ENCODE peak calls at places on chromosomes 1 and 21, in ten cellular contexts. One of them, this sample, is unnamed.
A peak's percentile ranks its signal among the peaks of the same experiment; 100 is the strongest.

GRCh38 chr1:200223613-200224012 is 186.2 kb downstream of the ZNF281 start:
- DNase-seq in mesendoderm: no peak
- DNase-seq in DND-41: no peak
- DNase-seq in endodermal cell: no peak
- DNase-seq in kidney: no peak
- DNase-seq in SK-N-SH: no peak
- DNase-seq in neural progenitor cell: no peak
- DNase-seq in GM23248: no peak
- DNase-seq in IMR-90: no peak
- DNase-seq in HepG2: no peak
- DNase-seq in this sample: no peak

GRCh38 chr1:31572323-31573104 is 3.8 kb upstream of the TINAGL1 start:
- DNase-seq in mesendoderm: no peak
- DNase-seq in DND-41: no peak
- DNase-seq in endodermal cell: no peak
- DNase-seq in kidney: peak; percentile 41
- DNase-seq in SK-N-SH: no peak
- DNase-seq in neural progenitor cell: no peak
- DNase-seq in GM23248: peak; percentile 72
- DNase-seq in IMR-90: peak; percentile 50
- DNase-seq in HepG2: peak; percentile 84
- DNase-seq in this sample: peak; percentile 18

GRCh38 chr1:203878422-203878821 is 17.0 kb downstream of the SNRPE start:
- DNase-seq in mesendoderm: no peak
- DNase-seq in DND-41: no peak
- DNase-seq in endodermal cell: no peak
- DNase-seq in kidney: no peak
- DNase-seq in SK-N-SH: no peak
- DNase-seq in neural progenitor cell: no peak
- DNase-seq in GM23248: no peak
- DNase-seq in IMR-90: no peak
- DNase-seq in HepG2: no peak
- DNase-seq in this sample: no peak

GRCh38 chr1:53943090-53943489 is 2.4 kb downstream of the IFT25 start:
- DNase-seq in mesendoderm: no peak
- DNase-seq in DND-41: no peak
- DNase-seq in endodermal cell: no peak
- DNase-seq in kidney: no peak
- DNase-seq in SK-N-SH: no peak
- DNase-seq in neural progenitor cell: no peak
- DNase-seq in GM23248: no peak
- DNase-seq in IMR-90: no peak
- DNase-seq in HepG2: no peak
- DNase-seq in this sample: no peak

GRCh38 chr1:21072721-21073120 is 104.0 kb downstream of the EIF4G3 start:
- DNase-seq in mesendoderm: no peak
- DNase-seq in DND-41: no peak
- DNase-seq in endodermal cell: no peak
- DNase-seq in kidney: no peak
- DNase-seq in SK-N-SH: no peak
- DNase-seq in neural progenitor cell: no peak
- DNase-seq in GM23248: peak; percentile 62
- DNase-seq in IMR-90: peak; percentile 82
- DNase-seq in HepG2: no peak
- DNase-seq in this sample: no peak

GRCh38 chr21:39434950-39435349 is 10.6 kb downstream of the LCA5L start:
- DNase-seq in mesendoderm: no peak
- DNase-seq in DND-41: no peak
- DNase-seq in endodermal cell: no peak
- DNase-seq in kidney: no peak
- DNase-seq in SK-N-SH: no peak
- DNase-seq in neural progenitor cell: no peak
- DNase-seq in GM23248: peak; percentile 57
- DNase-seq in IMR-90: peak; percentile 33
- DNase-seq in HepG2: no peak
- DNase-seq in this sample: no peak

GRCh38 chr21:38567577-38568360 is 69.5 kb upstream of the ERG start:
- DNase-seq in mesendoderm: peak; percentile 40
- DNase-seq in DND-41: no peak
- DNase-seq in endodermal cell: peak; percentile 58
- DNase-seq in kidney: no peak
- DNase-seq in SK-N-SH: peak; percentile 29
- DNase-seq in neural progenitor cell: peak; percentile 54
- DNase-seq in GM23248: peak; percentile 91
- DNase-seq in IMR-90: peak; percentile 6
- DNase-seq in HepG2: no peak
- DNase-seq in this sample: no peak

GRCh38 chr1:224082146-224082545 is 31.8 kb upstream of the FBXO28 start:
- DNase-seq in mesendoderm: peak; percentile 30
- DNase-seq in DND-41: no peak
- DNase-seq in endodermal cell: no peak
- DNase-seq in kidney: no peak
- DNase-seq in SK-N-SH: no peak
- DNase-seq in neural progenitor cell: no peak
- DNase-seq in GM23248: no peak
- DNase-seq in IMR-90: peak; percentile 12
- DNase-seq in HepG2: no peak
- DNase-seq in this sample: no peak

DNA sequence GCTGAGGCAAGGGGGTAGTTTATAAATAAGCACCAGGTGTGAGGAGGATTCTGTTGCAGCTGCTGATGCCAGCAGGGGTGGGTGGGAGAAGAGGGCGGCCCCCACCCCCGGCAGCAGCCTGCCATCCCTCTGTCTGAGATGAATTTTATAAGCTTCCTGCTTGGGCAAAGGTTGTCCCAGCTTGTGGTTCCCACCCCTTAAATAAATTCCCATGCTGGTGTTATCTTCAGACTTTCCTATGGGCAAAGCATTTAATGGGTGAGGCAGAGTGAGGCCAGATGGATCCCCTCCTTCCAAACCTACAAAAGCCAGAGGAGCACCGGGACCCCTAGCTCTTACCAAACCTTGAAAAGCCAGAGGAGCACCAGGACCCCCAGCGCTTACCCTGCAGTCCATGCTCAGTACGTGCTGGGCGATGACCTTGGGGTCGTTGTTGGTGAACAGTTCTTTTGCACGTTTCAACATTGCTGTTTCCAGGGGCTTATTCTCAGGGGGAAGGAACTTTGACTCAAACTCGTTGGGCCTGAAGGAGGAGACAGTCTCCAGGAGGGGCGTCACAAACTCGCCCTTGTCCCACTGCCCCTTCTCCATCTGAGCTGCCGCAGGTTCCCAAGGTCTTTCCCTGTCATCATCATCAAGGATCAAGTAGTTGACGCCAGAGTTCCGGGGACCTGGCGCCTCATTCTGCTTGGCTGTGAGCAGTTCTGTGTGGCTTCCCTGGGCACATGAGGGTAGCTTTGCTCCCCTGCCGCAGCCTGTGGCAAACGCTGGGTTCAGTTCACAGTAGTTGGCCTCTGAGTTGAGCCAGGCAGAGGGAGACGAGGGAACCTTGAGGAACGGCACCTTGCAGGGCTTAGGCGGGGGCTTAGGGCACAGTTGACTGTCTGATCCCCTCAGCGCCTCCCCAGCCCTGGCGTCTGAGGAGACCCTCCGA is 99.5 kb downstream of the BCAR3 start:
- DNase-seq in mesendoderm: no peak
- DNase-seq in DND-41: no peak
- DNase-seq in endodermal cell: peak; percentile 37
- DNase-seq in kidney: peak; percentile 54
- DNase-seq in SK-N-SH: no peak
- DNase-seq in neural progenitor cell: no peak
- DNase-seq in GM23248: no peak
- DNase-seq in IMR-90: no peak
- DNase-seq in HepG2: no peak
- DNase-seq in this sample: peak; percentile 77
- H3K36me3 ChIP-seq in mesendoderm: peaks cover 42% of the 10 kb centered on the region
- H3K36me3 ChIP-seq in DND-41: no peaks in the 10 kb centered on the region
- H3K36me3 ChIP-seq in endodermal cell: peaks cover 97% of the 10 kb centered on the region
- H3K36me3 ChIP-seq in kidney: peaks cover 2% of the 10 kb centered on the region
- H3K36me3 ChIP-seq in SK-N-SH: peaks cover 48% of the 10 kb centered on the region
- H3K36me3 ChIP-seq in neural progenitor cell: no peaks in the 10 kb centered on the region
- H3K36me3 ChIP-seq in GM23248: peaks cover 73% of the 10 kb centered on the region
- H3K36me3 ChIP-seq in IMR-90: peaks cover 34% of the 10 kb centered on the region
- H3K36me3 ChIP-seq in HepG2: peaks cover 20% of the 10 kb centered on the region
- H3K36me3 ChIP-seq in this sample: no peaks in the 10 kb centered on the region

GRCh38 chr1:9422921-9423505 is 116.3 kb upstream of the SLC25A33 start:
- DNase-seq in mesendoderm: no peak
- DNase-seq in DND-41: no peak
- DNase-seq in endodermal cell: no peak
- DNase-seq in kidney: no peak
- DNase-seq in SK-N-SH: no peak
- DNase-seq in neural progenitor cell: no peak
- DNase-seq in GM23248: no peak
- DNase-seq in IMR-90: no peak
- DNase-seq in HepG2: no peak
- DNase-seq in this sample: no peak

GRCh38 chr1:9424278-9424677 is 115.0 kb upstream of the SLC25A33 start:
- DNase-seq in mesendoderm: no peak
- DNase-seq in DND-41: peak; percentile 53
- DNase-seq in endodermal cell: no peak
- DNase-seq in kidney: no peak
- DNase-seq in SK-N-SH: no peak
- DNase-seq in neural progenitor cell: no peak
- DNase-seq in GM23248: no peak
- DNase-seq in IMR-90: no peak
- DNase-seq in HepG2: peak; percentile 35
- DNase-seq in this sample: no peak

GRCh38 chr1:9427388-9427787 is 111.9 kb upstream of the SLC25A33 start:
- DNase-seq in mesendoderm: no peak
- DNase-seq in DND-41: no peak
- DNase-seq in endodermal cell: no peak
- DNase-seq in kidney: no peak
- DNase-seq in SK-N-SH: no peak
- DNase-seq in neural progenitor cell: no peak
- DNase-seq in GM23248: no peak
- DNase-seq in IMR-90: no peak
- DNase-seq in HepG2: no peak
- DNase-seq in this sample: no peak

GRCh38 chr1:9426291-9426711 is 113.0 kb upstream of the SLC25A33 start:
- DNase-seq in mesendoderm: no peak
- DNase-seq in DND-41: peak; percentile 97
- DNase-seq in endodermal cell: no peak
- DNase-seq in kidney: no peak
- DNase-seq in SK-N-SH: no peak
- DNase-seq in neural progenitor cell: no peak
- DNase-seq in GM23248: no peak
- DNase-seq in IMR-90: no peak
- DNase-seq in HepG2: no peak
- DNase-seq in this sample: peak; percentile 46

DNA sequence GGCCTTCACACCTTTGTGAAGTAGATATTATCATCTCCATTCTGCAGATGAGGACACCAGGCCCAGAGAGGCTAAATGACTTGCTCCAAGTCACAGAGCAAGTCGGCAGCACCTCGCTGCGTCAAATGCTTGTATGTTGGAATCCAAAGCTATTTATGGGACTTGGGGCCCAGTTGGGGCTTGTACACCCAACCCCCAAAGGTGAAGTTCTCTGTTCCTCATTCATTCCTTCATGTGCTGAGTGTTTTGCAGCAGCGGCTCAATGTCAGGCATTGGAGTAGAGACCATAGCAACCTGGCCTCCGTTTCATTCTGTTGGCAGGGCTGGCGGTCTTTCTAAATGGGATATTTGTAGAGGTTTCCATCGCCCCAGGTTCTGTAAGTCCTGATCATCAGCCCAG is 113.4 kb upstream of the SLC25A33 start:
- DNase-seq in mesendoderm: no peak
- DNase-seq in DND-41: no peak
- DNase-seq in endodermal cell: no peak
- DNase-seq in kidney: no peak
- DNase-seq in SK-N-SH: no peak
- DNase-seq in neural progenitor cell: no peak
- DNase-seq in GM23248: no peak
- DNase-seq in IMR-90: no peak
- DNase-seq in HepG2: no peak
- DNase-seq in this sample: no peak
- H3K9ac ChIP-seq in mesendoderm: no peak overlapping the region
- H3K9ac ChIP-seq in DND-41: peak overlapping the region; percentile 36
- H3K9ac ChIP-seq in endodermal cell: no peak overlapping the region
- H3K9ac ChIP-seq in kidney: no peak overlapping the region
- H3K9ac ChIP-seq in SK-N-SH: no peak overlapping the region
- H3K9ac ChIP-seq in neural progenitor cell: no peak overlapping the region
- H3K9ac ChIP-seq in GM23248: no peak overlapping the region
- H3K9ac ChIP-seq in IMR-90: no peak overlapping the region
- H3K9ac ChIP-seq in HepG2: no peak overlapping the region
- H3K9ac ChIP-seq in this sample: no peak overlapping the region

DNA sequence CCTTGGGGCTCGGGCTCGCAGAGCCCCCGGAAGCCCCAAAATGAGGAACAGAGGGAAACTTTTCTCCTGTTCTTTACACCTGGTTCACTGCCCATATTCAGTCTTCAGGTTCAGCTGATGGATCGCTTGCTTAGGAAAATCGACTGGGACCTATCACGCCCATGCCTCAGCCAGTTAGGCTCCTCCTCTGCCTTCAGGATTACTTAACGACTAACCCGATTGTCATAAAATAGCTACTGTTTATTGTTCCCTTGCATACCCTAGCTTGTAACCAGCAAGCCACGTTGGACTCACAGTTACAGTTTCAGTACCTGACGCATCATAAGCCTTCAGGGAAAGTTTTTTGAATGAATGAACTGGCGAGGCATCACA is 692 bp downstream of the TARDBP start:
- DNase-seq in mesendoderm: no peak
- DNase-seq in DND-41: no peak
- DNase-seq in endodermal cell: no peak
- DNase-seq in kidney: no peak
- DNase-seq in SK-N-SH: no peak
- DNase-seq in neural progenitor cell: no peak
- DNase-seq in GM23248: peak; percentile 70
- DNase-seq in IMR-90: peak; percentile 14
- DNase-seq in HepG2: peak; percentile 27
- DNase-seq in this sample: no peak
- H3K36me3 ChIP-seq in mesendoderm: peaks cover 8% of the 10 kb centered on the region
- H3K36me3 ChIP-seq in DND-41: peaks cover 50% of the 10 kb centered on the region
- H3K36me3 ChIP-seq in endodermal cell: peaks cover 41% of the 10 kb centered on the region
- H3K36me3 ChIP-seq in kidney: peaks cover 17% of the 10 kb centered on the region
- H3K36me3 ChIP-seq in SK-N-SH: peaks cover 44% of the 10 kb centered on the region
- H3K36me3 ChIP-seq in neural progenitor cell: peaks cover 24% of the 10 kb centered on the region
- H3K36me3 ChIP-seq in GM23248: peaks cover 36% of the 10 kb centered on the region
- H3K36me3 ChIP-seq in IMR-90: peaks cover 32% of the 10 kb centered on the region
- H3K36me3 ChIP-seq in HepG2: peaks cover 34% of the 10 kb centered on the region
- H3K36me3 ChIP-seq in this sample: peaks cover 18% of the 10 kb centered on the region

DNA sequence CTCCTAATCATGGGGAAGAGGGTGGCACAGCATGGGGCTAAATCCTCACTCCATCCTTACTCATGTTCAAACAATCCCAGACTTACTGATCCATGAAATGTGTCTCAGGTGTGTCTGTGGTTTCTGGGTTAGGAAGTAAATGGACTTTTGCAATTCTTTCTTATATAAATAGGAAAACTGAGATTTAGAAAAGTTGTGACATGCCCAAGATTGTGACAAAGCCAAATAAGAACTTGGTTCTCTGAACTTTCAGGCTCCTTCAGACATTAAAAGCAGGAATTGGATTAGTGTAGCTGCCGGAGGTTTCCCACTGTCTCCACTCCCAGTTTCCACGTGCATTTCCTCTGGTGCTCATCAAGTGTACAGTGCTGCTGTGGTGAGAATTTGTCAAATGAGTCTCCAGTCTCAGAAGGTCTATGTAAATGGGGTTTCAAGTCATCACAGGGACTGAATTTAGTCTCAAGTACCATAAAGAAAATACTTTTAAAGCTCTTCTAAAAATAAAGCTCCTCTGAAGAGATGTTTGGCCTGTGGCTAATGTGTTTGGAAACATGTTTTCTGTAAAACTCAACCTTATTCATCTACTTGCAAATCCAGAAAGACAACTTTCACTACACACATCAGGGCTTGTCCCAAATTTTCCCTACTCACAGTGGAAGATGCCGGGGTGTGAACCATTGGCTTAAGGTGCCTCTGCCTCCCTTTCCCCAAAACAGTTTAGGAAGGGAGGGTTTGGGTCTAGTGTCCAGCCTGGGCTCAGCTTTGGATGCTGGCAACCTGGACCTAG is 115.2 kb downstream of the NGF start:
- DNase-seq in mesendoderm: no peak
- DNase-seq in DND-41: no peak
- DNase-seq in endodermal cell: no peak
- DNase-seq in kidney: no peak
- DNase-seq in SK-N-SH: no peak
- DNase-seq in neural progenitor cell: no peak
- DNase-seq in GM23248: no peak
- DNase-seq in IMR-90: no peak
- DNase-seq in HepG2: no peak
- DNase-seq in this sample: no peak
- H3K9ac ChIP-seq in mesendoderm: no peak overlapping the region
- H3K9ac ChIP-seq in DND-41: no peak overlapping the region
- H3K9ac ChIP-seq in endodermal cell: no peak overlapping the region
- H3K9ac ChIP-seq in kidney: no peak overlapping the region
- H3K9ac ChIP-seq in SK-N-SH: no peak overlapping the region
- H3K9ac ChIP-seq in neural progenitor cell: no peak overlapping the region
- H3K9ac ChIP-seq in GM23248: no peak overlapping the region
- H3K9ac ChIP-seq in IMR-90: no peak overlapping the region
- H3K9ac ChIP-seq in HepG2: no peak overlapping the region
- H3K9ac ChIP-seq in this sample: no peak overlapping the region

This sample was measured in colonic mucosa.